ENCODE peak calls at places on chromosomes 11 and 22, in eight cellular contexts. G is kidney glomerular epithelial cell; V is H7; L is AML-193; T is Ammon's horn; A is myocyte; Z is activated CD4-positive, alpha-beta T cell treated with anti-CD3 and anti-CD28 coated beads, Interleukin-2, amount 50 U/mL, for 1 hour; N is A549. U is an unnamed sample.

GRCh38 chr11:66570117-66570825 is 1.9 kb upstream of the CTSF start:
- DNase-seq in A (no peak), N (no peak), T (no peak), G (no peak), V (peak; percentile 73), Z (no peak), L (no peak), U (no peak)

GRCh38 chr11:59437770-59438169 is 1.5 kb downstream of the OR5A1 start:
- DNase-seq in Z (no peak), L (no peak), V (peak; percentile 10), A (no peak), T (no peak), G (no peak), N (no peak), U (no peak)

GRCh38 chr11:131987703-131988102 is 617.3 kb downstream of the NTM start:
- DNase-seq in N (no peak), V (no peak), T (no peak), L (no peak), A (no peak), G (no peak), Z (no peak), U (no peak)

GRCh38 chr11:1925373-1926155 is 6.1 kb downstream of the TNNT3 start:
- DNase-seq in V (peak; percentile 49), L (no peak), Z (no peak), T (no peak), G (no peak), N (no peak), A (peak; percentile 0), U (no peak)

GRCh38 chr22:22550789-22551434 is 8.2 kb downstream of the PRAME start:
- DNase-seq in Z (no peak), A (no peak), V (no peak), N (no peak), G (no peak), L (no peak), T (no peak), U (no peak)

GRCh38 chr22:37990862-37991261 is 6.5 kb upstream of the SOX10 start:
- DNase-seq in V (no peak), A (no peak), Z (no peak), T (no peak), L (no peak), G (no peak), N (no peak), U (no peak)

GRCh38 chr11:2730323-2731284 is 30.8 kb upstream of the KCNQ1OT1 start:
- DNase-seq in A (peak; percentile 10), N (no peak), V (no peak), L (no peak), T (peak; percentile 72), G (no peak), Z (no peak), U (no peak)

GRCh38 chr11:69645801-69646492 is 5.0 kb downstream of the CCND1 start:
- DNase-seq in V (no peak), A (no peak), L (no peak), Z (no peak), G (no peak), T (no peak), N (no peak), U (no peak)

GRCh38 chr11:129436573-129436972 is 60.9 kb downstream of the BARX2 start:
- DNase-seq in A (no peak), N (no peak), Z (no peak), G (no peak), T (no peak), L (no peak), V (no peak), U (no peak)

GRCh38 chr22:42621505-42622002 is 6.9 kb upstream of the POLDIP3 start:
- DNase-seq in V (peak; percentile 99), N (peak; percentile 80), T (peak; percentile 49), G (peak; percentile 47), L (peak; percentile 26), Z (peak; percentile 48), A (peak; percentile 86), U (peak; percentile 76)

GRCh38 chr11:70027451-70027850 is 50.7 kb upstream of the ANO1 start:
- DNase-seq in N (no peak), A (no peak), G (no peak), L (no peak), V (no peak), T (no peak), Z (no peak), U (no peak)

GRCh38 chr11:119478711-119479285 is 55.8 kb upstream of the THY1 start:
- DNase-seq in L (no peak), V (peak; percentile 13), G (no peak), A (no peak), T (no peak), N (no peak), Z (no peak), U (no peak)

GRCh38 chr11:59186130-59186594 is 14.2 kb downstream of the DTX4 start:
- DNase-seq in L (no peak), Z (peak; percentile 48), N (peak; percentile 41), G (no peak), V (peak; percentile 80), T (peak; percentile 51), A (no peak), U (peak; percentile 55)

GRCh38 chr22:37303821-37304274 is 21.5 kb downstream of the CYTH4 start:
- DNase-seq in G (peak; percentile 79), Z (no peak), V (no peak), T (peak; percentile 57), L (peak; percentile 72), A (peak; percentile 96), N (peak; percentile 82), U (peak; percentile 84)

GRCh38 chr22:31496007-31496734 is at the start of gene SFI1:
- DNase-seq in N (peak; percentile 66), A (peak; percentile 91), Z (peak; percentile 96), G (peak; percentile 85), L (peak; percentile 90), T (peak; percentile 93), V (peak; percentile 95), U (peak; percentile 86)

GRCh38 chr11:102664001-102664752 is 39.0 kb upstream of the MMP20 start:
- DNase-seq in V (no peak), L (no peak), A (no peak), Z (no peak), N (no peak), T (no peak), G (no peak), U (no peak)

GRCh38 chr11:132300283-132300682 is 929.9 kb downstream of the NTM start:
- DNase-seq in Z (no peak), L (no peak), A (no peak), T (no peak), V (peak; percentile 42), N (no peak), G (no peak), U (no peak)

GRCh38 chr11:14413307-14414072 is 54.5 kb upstream of the RRAS2 start:
- DNase-seq in V (peak; percentile 25), Z (no peak), A (peak; percentile 88), T (no peak), G (no peak), L (no peak), N (no peak), U (peak; percentile 47)

GRCh38 chr11:20894296-20894695 is 224.9 kb downstream of the NELL1 start:
- DNase-seq in A (no peak), V (no peak), T (no peak), G (no peak), L (no peak), Z (no peak), N (no peak), U (no peak)

GRCh38 chr11:102109896-102110760 is at the start of gene YAP1:
- DNase-seq in Z (peak; percentile 61), L (no peak), A (peak; percentile 97), T (peak; percentile 58), V (peak; percentile 90), G (peak; percentile 80), N (peak; percentile 25), U (peak; percentile 92)

GRCh38 chr11:47946682-47947575 is 33.4 kb upstream of the PTPRJ start:
- DNase-seq in L (peak; percentile 94), T (peak; percentile 29), V (peak; percentile 46), G (peak; percentile 95), N (peak; percentile 98), A (peak; percentile 75), Z (no peak), U (peak; percentile 99)

GRCh38 chr11:128478305-128478704 is 109.1 kb downstream of the ETS1 start:
- DNase-seq in N (no peak), V (no peak), L (no peak), T (no peak), G (no peak), A (no peak), Z (no peak), U (no peak)

U was measured in MCF 10A.